ENCODE peak calls at places on chromosomes 3 and 15, in nine cellular contexts. M, D, I, N, C, X, F, A and V are unnamed samples.

GRCh38 chr3:50689558-50689957 is 14.8 kb downstream of the DOCK3 start:
- DNase-seq in X (no peak), F (no peak), I (no peak), C (no peak), D (no peak), A (no peak), M (no peak), N (no peak), V (no peak)

GRCh38 chr3:150495563-150496168 is 50.6 kb downstream of the SERP1 start:
- DNase-seq in F (no peak), M (peak; percentile 63), A (peak; percentile 39), C (peak; percentile 49), X (no peak), N (no peak), I (peak; percentile 66), D (no peak), V (peak; percentile 47)

GRCh38 chr3:171790898-171791694 is 19.2 kb downstream of the PLD1 start:
- DNase-seq in N (no peak), C (no peak), F (no peak), A (no peak), D (no peak), I (no peak), M (no peak), X (no peak), V (no peak)

GRCh38 chr3:195068481-195069080 is 202.4 kb downstream of the XXYLT1 start:
- DNase-seq in X (peak; percentile 13), I (no peak), M (no peak), D (peak; percentile 22), C (no peak), A (no peak), N (no peak), F (no peak), V (no peak)

GRCh38 chr3:56061227-56061626 is 407.0 kb downstream of the ERC2 start:
- DNase-seq in X (no peak), M (no peak), N (no peak), D (no peak), A (no peak), C (no peak), I (no peak), F (no peak), V (no peak)

GRCh38 chr15:68335251-68335650 is 57.7 kb downstream of the FEM1B start:
- DNase-seq in N (no peak), X (peak; percentile 69), M (no peak), C (no peak), D (no peak), F (peak; percentile 55), A (peak; percentile 38), I (peak; percentile 73), V (no peak)

GRCh38 chr3:120506828-120507774 is 56.3 kb upstream of the FSTL1 start:
- DNase-seq in N (no peak), F (no peak), A (peak; percentile 49), C (peak; percentile 45), M (peak; percentile 10), X (peak; percentile 56), D (no peak), I (peak; percentile 55), V (no peak)

GRCh38 chr3:122694966-122695365 is 14.3 kb downstream of the PARP14 start:
- DNase-seq in M (peak; percentile 29), I (no peak), A (no peak), F (no peak), X (no peak), N (no peak), C (no peak), D (no peak), V (no peak)

GRCh38 chr3:194422188-194422587 is 23.1 kb upstream of the GP5 start:
- DNase-seq in F (no peak), N (no peak), M (no peak), I (no peak), C (no peak), X (no peak), A (peak; percentile 8), D (no peak), V (no peak)

GRCh38 chr15:34366271-34367043 is 539 bp downstream of the LPCAT4 start:
- DNase-seq in M (peak; percentile 64), N (no peak), C (peak; percentile 49), D (peak; percentile 81), X (peak; percentile 33), I (peak; percentile 86), F (peak; percentile 74), A (peak; percentile 62), V (peak; percentile 26)

GRCh38 chr3:130276203-130276803 is 69.2 kb upstream of the COL6A5 start:
- DNase-seq in A (peak; percentile 59), X (no peak), M (peak; percentile 70), F (no peak), D (no peak), I (peak; percentile 63), C (peak; percentile 50), N (no peak), V (peak; percentile 6)

GRCh38 chr3:124266517-124266916 is 274.6 kb upstream of the ROPN1 start:
- DNase-seq in M (no peak), A (peak; percentile 37), X (no peak), C (peak; percentile 5), N (no peak), F (no peak), D (no peak), I (peak; percentile 27), V (no peak)

GRCh38 chr3:146701246-146701645 is 96.1 kb upstream of the PLSCR5 start:
- DNase-seq in N (no peak), M (no peak), C (no peak), X (no peak), I (no peak), F (no peak), D (no peak), A (no peak), V (no peak)

GRCh38 chr3:23876901-23877300 is 39.9 kb downstream of the NKIRAS1 start:
- DNase-seq in X (no peak), F (no peak), I (no peak), C (no peak), N (no peak), D (no peak), A (no peak), M (no peak), V (no peak)

GRCh38 chr15:27454281-27455060 is 483.5 kb downstream of the GABRG3 start:
- DNase-seq in A (no peak), F (no peak), M (no peak), X (no peak), I (peak; percentile 93), D (no peak), N (no peak), C (no peak), V (no peak)

GRCh38 chr3:123663977-123664376 is 79.1 kb upstream of the HACD2 start:
- DNase-seq in C (no peak), F (no peak), D (no peak), I (no peak), X (no peak), M (no peak), A (no peak), N (no peak), V (no peak)

GRCh38 chr3:178536271-178537079 is at the start of gene KCNMB2:
- DNase-seq in C (no peak), F (no peak), A (no peak), D (no peak), M (no peak), N (no peak), X (no peak), I (no peak), V (no peak)

GRCh38 chr3:3927198-3927597 is 128.0 kb downstream of the LRRN1 start:
- DNase-seq in D (no peak), C (no peak), X (no peak), I (no peak), F (no peak), A (no peak), M (no peak), N (no peak), V (no peak)

GRCh38 chr3:35335703-35336102 is 303.6 kb upstream of the ARPP21 start:
- DNase-seq in F (no peak), X (no peak), M (no peak), D (no peak), C (no peak), N (no peak), A (no peak), I (peak; percentile 71), V (no peak)

GRCh38 chr3:192130534-192131132 is 596.7 kb downstream of the FGF12 start:
- DNase-seq in F (peak; percentile 55), A (peak; percentile 22), X (peak; percentile 39), N (no peak), M (peak; percentile 21), D (peak; percentile 45), C (peak; percentile 68), I (peak; percentile 61), V (no peak)

GRCh38 chr15:56732135-56732880 is 1.0 kb downstream of the ZNF280D start:
- DNase-seq in A (no peak), F (no peak), M (peak; percentile 37), D (no peak), X (no peak), N (no peak), C (no peak), I (peak; percentile 53), V (no peak)

GRCh38 chr15:90212221-90213079 is 11.3 kb downstream of the SEMA4B start:
- DNase-seq in X (no peak), F (peak; percentile 38), D (peak; percentile 81), I (peak; percentile 70), N (no peak), A (no peak), M (no peak), C (peak; percentile 82), V (no peak)

GRCh38 chr3:45554001-45554691 is 40.4 kb upstream of the LIMD1 start:
- DNase-seq in I (peak; percentile 38), F (no peak), N (no peak), M (peak; percentile 67), C (no peak), A (peak; percentile 40), X (peak; percentile 65), D (no peak), V (no peak)

GRCh38 chr15:39578851-39579486 is 1.9 kb upstream of the THBS1 start:
- DNase-seq in I (peak; percentile 36), C (no peak), M (no peak), F (no peak), A (no peak), N (no peak), X (no peak), D (no peak), V (no peak)

GRCh38 chr3:178439504-178439903 is 96.7 kb upstream of the KCNMB2 start:
- DNase-seq in X (no peak), C (peak; percentile 39), M (peak; percentile 36), I (peak; percentile 62), D (no peak), N (no peak), A (peak; percentile 38), F (no peak), V (no peak)